ENCODE peak calls at places on chromosome 6, in five cellular contexts. E is GM12891, K is kidney epithelial cell, L is AG04449, T is DND-41. X is an unnamed sample.

GRCh38 chr6:87633851-87634250 is 43.9 kb downstream of the ORC3 start:
- DNase-seq in E (no peak), K (no peak), L (no peak), T (no peak), X (no peak)

GRCh38 chr6:40755046-40755681 is 168.0 kb upstream of the LRFN2 start:
- DNase-seq in E (no peak), K (no peak), L (no peak), T (no peak), X (no peak)

GRCh38 chr6:28167068-28167467 is 25.4 kb downstream of the ZKSCAN8 start:
- DNase-seq in E (no peak), K (peak), L (peak), T (no peak), X (no peak)

GRCh38 chr6:138545621-138545980 is 46.3 kb upstream of the NHSL1 start:
- DNase-seq in E (no peak), K (no peak), L (no peak), T (no peak), X (no peak)

GRCh38 chr6:85096976-85097375 is 332.6 kb upstream of the TBX18 start:
- DNase-seq in E (no peak), K (no peak), L (no peak), T (no peak), X (no peak)

GRCh38 chr6:90190181-90190580 is 106.5 kb downstream of the BACH2 start:
- DNase-seq in E (no peak), K (no peak), L (no peak), T (no peak), X (no peak)

GRCh38 chr6:148934534-148934933 is 187.7 kb downstream of the UST start:
- DNase-seq in E (no peak), K (no peak), L (no peak), T (no peak), X (no peak)

GRCh38 chr6:36657942-36658544 is 20.5 kb upstream of the CDKN1A start:
- DNase-seq in E (no peak), K (peak), L (no peak), T (no peak), X (no peak)

GRCh38 chr6:126718600-126719327 is 378.8 kb downstream of the CENPW start:
- DNase-seq in E (no peak), K (no peak), L (no peak), T (no peak), X (no peak)

GRCh38 chr6:43125119-43125518 is 46.0 kb upstream of the SRF start:
- DNase-seq in E (no peak), K (peak), L (peak), T (no peak), X (no peak)

GRCh38 chr6:56753801-56754200 is 111.1 kb upstream of the DST start:
- DNase-seq in E (no peak), K (no peak), L (no peak), T (no peak), X (no peak)

GRCh38 chr6:21061892-21062291 is 527.6 kb downstream of the CDKAL1 start:
- DNase-seq in E (no peak), K (no peak), L (no peak), T (no peak), X (no peak)

GRCh38 chr6:3288711-3289663 is 30.2 kb downstream of the PSMG4 start:
- DNase-seq in E (no peak), K (no peak), L (no peak), T (no peak), X (no peak)

GRCh38 chr6:122548281-122548680 is 61.9 kb upstream of the PKIB start:
- DNase-seq in E (no peak), K (no peak), L (no peak), T (no peak), X (no peak)

GRCh38 chr6:33108307-33108706 is 32.5 kb downstream of the HLA-DPB1 start:
- DNase-seq in E (no peak), K (no peak), L (no peak), T (no peak), X (no peak)

GRCh38 chr6:107390685-107391084 is 68.7 kb downstream of the PDSS2 start:
- DNase-seq in E (no peak), K (no peak), L (no peak), T (no peak), X (no peak)

GRCh38 chr6:43981363-43981990 is 145.8 kb downstream of the MRPL14 start:
- DNase-seq in E (no peak), K (no peak), L (no peak), T (no peak), X (no peak)

GRCh38 chr6:14129572-14129971 is 12.0 kb downstream of the CD83 start:
- DNase-seq in E (no peak), K (peak), L (peak), T (peak), X (peak)

GRCh38 chr6:387293-387694 is 4.3 kb upstream of the IRF4 start:
- DNase-seq in E (no peak), K (no peak), L (no peak), T (no peak), X (no peak)

GRCh38 chr6:8229913-8230312 is 127.6 kb upstream of the EEF1E1 start:
- DNase-seq in E (no peak), K (peak), L (no peak), T (no peak), X (no peak)

GRCh38 chr6:100172322-100172713 is 178.3 kb upstream of the MCHR2 start:
- DNase-seq in E (no peak), K (no peak), L (no peak), T (no peak), X (no peak)

GRCh38 chr6:135403584-135403983 is 94.0 kb downstream of the AHI1 start:
- DNase-seq in E (no peak), K (no peak), L (no peak), T (no peak), X (no peak)

GRCh38 chr6:1314617-1315016 is 2.7 kb downstream of the FOXQ1 start:
- DNase-seq in E (no peak), K (no peak), L (no peak), T (no peak), X (no peak)

GRCh38 chr6:47859132-47859531 is 77.3 kb downstream of the OPN5 start:
- DNase-seq in E (no peak), K (no peak), L (no peak), T (no peak), X (no peak)

GRCh38 chr6:166346995-166347394 is 4.7 kb upstream of the SFT2D1 start:
- DNase-seq in E (no peak), K (no peak), L (no peak), T (no peak), X (no peak)

GRCh38 chr6:108902389-108902792 is 54.2 kb downstream of the ARMC2 start:
- DNase-seq in E (no peak), K (no peak), L (no peak), T (no peak), X (no peak)

GRCh38 chr6:56845027-56845426 is 109.9 kb upstream of the BEND6 start:
- DNase-seq in E (no peak), K (no peak), L (no peak), T (no peak), X (no peak)

GRCh38 chr6:8562133-8562532 is 126.8 kb upstream of the SLC35B3 start:
- DNase-seq in E (no peak), K (no peak), L (no peak), T (no peak), X (no peak)

GRCh38 chr6:30143780-30144179 is 7.8 kb downstream of the TRIM40 start:
- DNase-seq in E (no peak), K (no peak), L (no peak), T (no peak), X (no peak)

GRCh38 chr6:31528821-31529328 is at the start of gene MCCD1:
- DNase-seq in E (no peak), K (no peak), L (no peak), T (no peak), X (no peak)

GRCh38 chr6:170062209-170062903 is 228.5 kb downstream of the DLL1 start:
- DNase-seq in E (no peak), K (no peak), L (no peak), T (no peak), X (no peak)

GRCh38 chr6:111804627-111805235 is 68.5 kb downstream of the FYN start:
- DNase-seq in E (no peak), K (peak), L (no peak), T (no peak), X (no peak)

GRCh38 chr6:149082320-149082719 is 235.2 kb upstream of the TAB2 start:
- DNase-seq in E (peak), K (no peak), L (no peak), T (peak), X (peak)

GRCh38 chr6:49233483-49233882 is 229.6 kb downstream of the MMUT start:
- DNase-seq in E (no peak), K (no peak), L (no peak), T (no peak), X (no peak)

GRCh38 chr6:56757585-56757984 is 114.9 kb upstream of the DST start:
- DNase-seq in E (no peak), K (no peak), L (no peak), T (no peak), X (no peak)

GRCh38 chr6:135830971-135831370 is 20.5 kb upstream of the PDE7B start:
- DNase-seq in E (no peak), K (no peak), L (no peak), T (no peak), X (no peak)

GRCh38 chr6:80932364-80932763 is 820.1 kb downstream of the TENT5A start:
- DNase-seq in E (no peak), K (no peak), L (peak), T (no peak), X (no peak)

X was measured in NCI-H1694 treated with DMSO at 0.1 percent for 48 hours.